ENCODE peak calls at places on chromosomes 13 and 19, in five cellular contexts. S, C, O, D and R are unnamed samples. For H3K4me1, the result is how much of the 10 kb centered on the place peaks cover.

GRCh38 chr13:95530178-95530577 is 22.3 kb upstream of the CLDN10 start:
- DNase-seq in S (no peak), C (no peak), O (peak), D (no peak), R (no peak)

GRCh38 chr19:43841990-43842389 is 14.9 kb downstream of the ZNF283 start:
- DNase-seq in S (no peak), C (no peak), O (no peak), D (no peak), R (no peak)

GRCh38 chr13:73142091-73142490 is 83.3 kb downstream of the KLF5 start:
- DNase-seq in S (no peak), C (no peak), O (no peak), D (no peak), R (no peak)

GRCh38 chr19:16944626-16945363 is 56.0 kb downstream of the F2RL3 start:
- DNase-seq in S (no peak), C (no peak), O (no peak), D (no peak), R (peak)

GRCh38 chr19:35755550-35756371 is 1.1 kb downstream of the HSPB6 start:
- DNase-seq in S (peak), C (no peak), O (no peak), D (peak), R (peak)

GRCh38 chr19:50534478-50534877 is 20.8 kb upstream of the ASPDH start:
- DNase-seq in S (no peak), C (no peak), O (no peak), D (no peak), R (no peak)

GRCh38 chr13:51067376-51068125 is 43.5 kb downstream of the C13orf42 start:
- DNase-seq in S (no peak), C (no peak), O (no peak), D (no peak), R (no peak)

GRCh38 chr13:100565291-100565690 is 23.3 kb downstream of the GGACT start:
- DNase-seq in S (no peak), C (no peak), O (peak), D (no peak), R (no peak)

GRCh38 chr19:38234615-38235014 is 10.6 kb upstream of the DPF1 start:
- DNase-seq in S (no peak), C (no peak), O (no peak), D (no peak), R (no peak)

GRCh38 chr13:99150575-99151370 is 49.9 kb upstream of the UBAC2 start:
- DNase-seq in S (no peak), C (no peak), O (no peak), D (no peak), R (no peak)

GRCh38 chr19:9945319-9945966 is 9.1 kb upstream of the OLFM2 start:
- DNase-seq in S (peak), C (peak), O (no peak), D (peak), R (peak)

GRCh38 chr19:42032428-42032827 is 37.6 kb downstream of the GRIK5 start:
- DNase-seq in S (peak), C (no peak), O (no peak), D (no peak), R (no peak)

GRCh38 chr13:100432611-100433010 is 156.0 kb downstream of the GGACT start:
- DNase-seq in S (no peak), C (no peak), O (no peak), D (no peak), R (no peak)

GRCh38 chr19:44754743-44755066 is 6.2 kb downstream of the BCL3 start:
- DNase-seq in S (no peak), C (no peak), O (no peak), D (peak), R (peak)

GRCh38 chr13:40031031-40031430 is 375.6 kb downstream of the COG6 start:
- DNase-seq in S (no peak), C (no peak), O (no peak), D (no peak), R (no peak)

GRCh38 chr13:95564948-95565347 is 12.4 kb downstream of the CLDN10 start:
- DNase-seq in S (no peak), C (no peak), O (no peak), D (no peak), R (no peak)

GRCh38 chr13:106187092-106187491 is 348.4 kb downstream of the EFNB2 start:
- DNase-seq in S (no peak), C (no peak), O (no peak), D (no peak), R (no peak)

GRCh38 chr13:98571955-98572662 is 4.8 kb downstream of the STK24 start:
- DNase-seq in S (no peak), C (peak), O (peak), D (peak), R (no peak)

GRCh38 chr19:8158411-8159074 is 9.2 kb upstream of the FBN3 start:
- DNase-seq in S (peak), C (peak), O (peak), D (peak), R (no peak)

GRCh38 chr13:59266478-59267063 is 897.2 kb downstream of the DIAPH3 start:
- DNase-seq in S (no peak), C (no peak), O (no peak), D (no peak), R (no peak)

DNA sequence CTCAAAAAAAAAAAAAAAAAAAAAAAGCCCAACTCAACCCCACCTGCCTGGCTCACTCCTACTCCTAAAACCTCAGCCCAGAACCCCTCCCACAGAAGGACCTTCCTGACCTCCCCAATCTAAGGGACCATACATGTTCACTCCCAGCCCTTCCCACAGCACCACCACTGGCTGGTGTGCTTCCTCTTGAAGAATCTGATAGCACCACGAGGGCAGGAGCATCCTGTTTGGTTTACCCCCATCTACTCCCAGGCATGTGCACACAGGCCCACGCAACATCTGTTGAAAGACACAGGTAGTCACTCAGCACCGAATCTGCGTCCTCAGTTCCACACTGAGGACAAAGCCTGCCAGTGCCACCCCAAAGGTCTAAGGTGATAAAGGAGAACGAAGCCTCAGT is 8.2 kb downstream of the LATS2 start:
- DNase-seq in S (no peak), C (no peak), O (no peak), D (no peak), R (peak)
- H3K4me1 ChIP-seq in S (under half), C (under half), O (under half), D (under half), R (under half)

GRCh38 chr19:6414033-6414643 is 10.5 kb downstream of the KHSRP start:
- DNase-seq in S (peak), C (peak), O (no peak), D (no peak), R (no peak)

GRCh38 chr19:6414793-6415591 is 9.6 kb downstream of the KHSRP start:
- DNase-seq in S (no peak), C (peak), O (no peak), D (no peak), R (no peak)

GRCh38 chr19:6413291-6413690 is 11.3 kb downstream of the KHSRP start:
- DNase-seq in S (no peak), C (peak), O (no peak), D (no peak), R (no peak)

GRCh38 chr19:6409346-6409745 is 15.3 kb downstream of the KHSRP start:
- DNase-seq in S (no peak), C (no peak), O (no peak), D (no peak), R (no peak)

DNA sequence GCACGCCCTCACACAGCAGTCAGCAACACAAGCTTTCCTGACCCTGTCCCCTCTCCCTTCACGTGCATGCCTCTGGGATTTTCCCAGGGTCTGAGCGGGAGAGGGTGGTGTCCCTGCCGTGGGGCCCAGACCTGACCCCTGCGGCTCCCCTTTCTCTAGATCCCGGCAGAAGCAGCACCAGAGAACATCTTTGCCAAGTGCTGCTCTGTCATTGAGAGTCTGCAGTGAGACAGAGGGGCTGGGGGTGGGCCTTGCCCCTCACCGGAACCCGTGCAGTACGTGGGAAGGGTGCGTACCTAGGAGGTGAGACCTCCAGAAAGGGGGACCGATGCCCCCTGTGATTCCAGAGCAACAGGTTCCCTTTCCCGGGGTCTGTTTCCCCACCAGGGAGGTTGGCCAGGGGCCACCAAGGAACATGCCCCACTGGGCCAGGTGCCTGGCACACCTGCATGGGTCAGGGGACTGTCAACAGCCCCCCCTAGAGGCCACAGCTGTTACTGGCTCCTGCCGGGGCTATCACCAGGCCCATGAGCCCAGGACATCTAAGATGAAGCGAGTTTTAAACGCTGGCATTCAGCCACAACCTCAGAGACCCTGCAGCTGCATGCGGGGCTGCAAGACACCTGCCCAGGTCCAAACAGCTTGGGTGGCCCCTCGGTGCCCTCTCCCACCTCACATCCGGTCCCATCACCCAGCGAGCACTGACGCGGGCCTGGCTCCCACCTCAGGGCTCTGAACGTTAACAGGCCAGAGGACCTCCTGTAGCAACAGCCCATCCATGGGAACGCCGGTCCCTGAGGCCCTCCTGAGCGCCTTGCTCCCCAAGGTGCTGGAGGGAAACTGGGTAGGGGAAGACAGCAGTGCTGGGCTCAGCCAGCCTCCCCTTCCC is 12.3 kb downstream of the KHSRP start:
- DNase-seq in S (peak), C (peak), O (peak), D (peak), R (no peak)
- TF ChIP-seq CTCF in S (peak), C (peak), O (peak), D (peak), R (peak)

DNA sequence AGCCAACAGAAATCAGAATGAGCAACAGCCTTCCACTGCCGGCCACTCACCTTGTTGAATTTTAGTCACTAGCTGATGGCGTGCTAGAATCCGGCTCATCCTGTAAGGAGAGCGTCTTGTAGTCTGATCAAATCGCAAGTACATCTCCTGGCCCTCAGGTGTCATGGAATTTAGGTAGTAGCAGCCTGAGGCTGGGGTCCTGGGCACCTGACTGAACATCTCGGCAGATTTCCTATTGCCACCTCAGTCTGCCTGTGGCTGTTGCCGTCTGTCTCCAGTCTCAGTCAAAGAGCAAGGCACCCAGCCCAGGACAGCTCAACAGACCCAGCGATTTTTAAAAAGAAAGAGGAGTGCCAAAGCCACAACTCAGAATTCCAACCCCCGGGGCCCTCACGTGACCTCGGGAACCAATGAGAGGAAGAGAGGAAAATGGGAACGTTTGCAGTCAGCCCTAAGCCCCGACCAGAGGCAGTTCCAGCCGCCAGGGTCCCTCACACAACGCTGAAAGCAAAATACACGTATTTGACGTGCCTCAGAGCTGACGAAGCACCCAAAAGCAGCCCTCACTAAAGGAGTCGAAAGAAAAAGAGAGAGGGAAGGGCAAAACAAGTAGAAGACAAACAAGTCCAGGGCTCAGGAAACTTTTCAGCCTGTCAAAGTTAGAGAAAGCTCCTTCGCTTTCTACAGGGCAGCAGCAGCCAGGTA is at the start of gene STARD13:
- DNase-seq in S (peak), C (peak), O (peak), D (peak), R (peak)
- H3K9ac ChIP-seq in S (peak), C (peak), O (peak), D (peak), R (peak)

GRCh38 chr19:45782820-45783785 is 813 bp upstream of the DMPK start:
- DNase-seq in S (peak), C (peak), O (no peak), D (no peak), R (peak)
- H3K4me1 ChIP-seq in S (under half), C (under half), O (under half), D (under half), R (under half)

GRCh38 chr13:24146961-24147569 is 13.5 kb upstream of the SPATA13 start:
- DNase-seq in S (no peak), C (no peak), O (no peak), D (no peak), R (no peak)

GRCh38 chr13:24150613-24151012 is 9.9 kb upstream of the SPATA13 start:
- DNase-seq in S (no peak), C (no peak), O (no peak), D (no peak), R (no peak)

GRCh38 chr13:24147570-24147963 is 13.0 kb upstream of the SPATA13 start:
- DNase-seq in S (no peak), C (no peak), O (no peak), D (peak), R (no peak)

GRCh38 chr13:24149306-24150032 is 11.1 kb upstream of the SPATA13 start:
- DNase-seq in S (no peak), C (no peak), O (no peak), D (no peak), R (no peak)

DNA sequence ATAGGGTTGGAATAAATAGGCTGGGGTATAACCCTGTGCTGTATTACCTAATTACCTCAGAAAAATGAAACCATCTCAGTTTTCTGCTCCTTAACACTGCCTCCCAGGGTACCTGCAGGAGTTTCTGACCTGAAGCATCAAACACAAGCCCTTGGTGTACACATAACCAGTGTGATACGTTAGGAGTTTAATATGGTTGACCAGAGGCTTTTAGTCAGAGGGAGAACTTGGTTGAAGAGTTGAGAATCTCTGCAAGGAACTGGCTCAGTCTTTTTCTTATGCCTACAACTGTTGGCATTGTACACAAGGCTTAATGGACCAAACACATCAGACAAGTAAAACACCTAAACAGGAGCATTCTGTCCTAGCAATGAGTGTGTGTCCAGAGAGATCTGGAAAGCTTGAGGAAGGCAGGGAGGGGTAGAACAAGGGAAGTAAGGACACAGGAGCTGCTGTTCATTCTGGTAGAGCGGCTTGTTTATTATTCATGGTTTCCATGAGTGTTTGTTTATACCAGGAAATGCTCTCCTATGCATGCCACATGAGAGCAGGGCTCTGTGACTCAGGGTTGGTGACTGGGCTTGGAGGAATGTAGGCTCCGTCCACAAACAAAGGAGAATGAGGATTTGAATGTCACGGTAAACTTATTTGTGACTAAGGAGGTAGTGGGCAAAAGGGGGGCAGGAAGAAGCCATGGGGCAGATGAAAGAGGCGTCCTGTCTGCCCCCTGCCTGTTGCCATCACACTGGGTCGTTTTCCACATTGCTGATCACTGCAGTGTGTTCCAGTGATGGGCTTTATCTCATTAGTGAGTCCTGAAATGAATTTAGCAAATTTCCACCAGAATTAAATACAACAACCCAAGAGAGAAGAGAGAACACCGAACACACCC is 11.9 kb upstream of the SPATA13 start:
- DNase-seq in S (peak), C (no peak), O (no peak), D (no peak), R (peak)
- TF ChIP-seq CTCF in S (peak), C (peak), O (no peak), D (no peak), R (no peak)

GRCh38 chr13:77313923-77314322 is 13.0 kb downstream of the MYCBP2 start:
- DNase-seq in S (no peak), C (no peak), O (no peak), D (no peak), R (no peak)
- H3K9ac ChIP-seq in S (no peak), C (no peak), O (no peak), D (no peak), R (no peak)

DNA sequence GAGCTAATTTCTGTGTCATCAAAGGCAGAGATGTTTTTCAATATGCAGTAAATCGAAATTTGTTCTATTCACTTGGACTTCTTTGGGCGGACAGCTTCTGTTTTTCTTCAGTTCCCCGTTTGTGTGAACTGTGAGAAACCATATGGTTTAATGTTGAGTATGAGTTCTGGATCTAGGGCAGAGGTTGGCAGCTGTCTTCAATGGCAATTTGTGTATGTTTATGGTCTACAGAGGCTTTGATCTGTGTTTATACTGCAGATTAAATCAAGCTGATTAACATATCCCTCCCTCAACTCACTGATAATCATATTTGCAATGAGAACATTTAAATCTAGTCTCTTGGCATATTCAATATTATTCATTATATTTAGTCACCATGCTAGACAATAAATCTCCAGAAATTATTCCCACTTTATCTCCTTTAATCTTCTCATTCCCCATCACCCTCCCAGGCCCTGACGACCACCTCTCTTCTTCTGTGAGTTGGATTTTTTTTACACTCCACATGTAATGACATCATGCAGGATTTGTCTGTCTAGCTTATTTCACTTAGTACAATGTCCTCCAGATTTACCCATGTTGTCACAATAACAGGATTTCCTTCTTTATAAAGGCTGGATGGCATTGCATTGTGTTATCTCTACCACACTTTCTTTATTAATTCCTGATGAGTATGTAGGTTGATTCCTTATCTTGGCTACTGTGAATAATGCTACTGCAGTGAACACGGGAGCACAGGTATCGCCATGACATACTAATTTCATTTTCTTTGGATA is 9.0 kb downstream of the ZNF331 start:
- DNase-seq in S (no peak), C (peak), O (no peak), D (no peak), R (no peak)
- H3K4me1 ChIP-seq in S (under half), C (under half), O (under half), D (under half), R (under half)

GRCh38 chr19:5296021-5296420 is 44.6 kb downstream of the PTPRS start:
- DNase-seq in S (no peak), C (no peak), O (no peak), D (no peak), R (no peak)
- TF ChIP-seq CTCF in S (no peak), C (no peak), O (no peak), D (no peak), R (no peak)

DNA sequence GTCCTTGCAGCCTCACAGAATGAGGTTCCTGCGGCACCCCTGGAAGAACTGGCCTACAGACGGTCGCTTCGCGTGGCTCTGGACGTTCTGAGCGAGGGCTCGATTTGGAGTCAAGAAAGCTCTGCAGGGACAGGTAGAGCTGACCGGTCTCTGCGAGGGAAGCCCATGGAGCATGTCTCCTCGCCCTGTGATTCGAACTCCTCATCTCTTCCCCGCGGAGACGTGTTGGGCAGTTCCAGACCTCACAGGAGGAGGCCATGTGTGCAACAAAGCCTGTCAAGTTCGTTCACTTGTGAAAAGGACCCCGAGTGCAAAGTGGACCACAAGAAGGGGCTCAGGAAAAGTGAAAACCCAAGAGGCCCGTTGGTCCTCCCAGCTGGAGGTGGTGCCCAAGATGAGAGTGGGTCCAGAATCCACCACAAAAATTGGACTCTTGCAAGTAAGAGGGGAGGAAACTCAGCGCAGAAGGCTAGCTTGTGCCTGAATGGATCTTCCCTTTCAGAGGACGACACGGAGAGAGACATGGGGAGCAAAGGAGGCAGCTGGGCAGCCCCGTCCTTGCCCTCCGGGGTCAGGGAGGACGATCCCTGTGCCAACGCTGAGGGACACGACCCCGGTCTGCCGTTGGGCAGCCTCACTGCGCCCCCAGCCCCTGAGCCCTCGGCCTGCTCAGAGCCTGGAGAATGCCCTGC is 23.4 kb upstream of the NDUFS7 start:
- DNase-seq in S (no peak), C (no peak), O (no peak), D (no peak), R (no peak)
- H3K9ac ChIP-seq in S (no peak), C (peak), O (no peak), D (no peak), R (no peak)

GRCh38 chr19:49411681-49412321 is 11.4 kb downstream of the PTH2 start:
- DNase-seq in S (no peak), C (no peak), O (no peak), D (no peak), R (no peak)
- H3K4me1 ChIP-seq in S (under half), C (under half), O (under half), D (under half), R (under half)